ENCODE peak calls at places on chromosomes 12 and 14, in six cellular contexts. T is neural crest cell, A is cardiac fibroblast, K is fibroblast of the aortic adventitia, O is WTC11, M is endothelial cell. L is an unnamed sample.

GRCh38 chr12:49367381-49368239 is at the start of gene SPATS2:
- DNase-seq in M (no peak), K (peak; percentile 52), T (peak; percentile 99), A (peak; percentile 34), O (peak; percentile 99), L (no peak)

GRCh38 chr14:102819176-102819628 is 42.0 kb downstream of the TRAF3 start:
- DNase-seq in K (no peak), A (no peak), M (no peak), T (no peak), O (no peak), L (peak; percentile 20)

GRCh38 chr12:123026094-123026853 is 45.8 kb downstream of the ARL6IP4 start:
- DNase-seq in A (no peak), O (no peak), T (no peak), K (no peak), M (no peak), L (no peak)

GRCh38 chr14:54715244-54715643 is 148.3 kb downstream of the SAMD4A start:
- DNase-seq in A (no peak), K (peak; percentile 43), M (no peak), T (no peak), O (no peak), L (no peak)

GRCh38 chr14:31880935-31881334 is 196.2 kb upstream of the ARHGAP5 start:
- DNase-seq in A (peak; percentile 76), O (no peak), M (no peak), K (peak; percentile 83), T (no peak), L (no peak)

GRCh38 chr12:104709692-104710435 is 248.2 kb downstream of the SLC41A2 start:
- DNase-seq in O (no peak), M (no peak), T (no peak), A (no peak), K (no peak), L (no peak)

GRCh38 chr14:96135285-96135684 is 69.4 kb upstream of the BDKRB2 start:
- DNase-seq in A (no peak), K (no peak), M (no peak), T (no peak), O (no peak), L (no peak)

GRCh38 chr14:71606575-71606974 is 325.7 kb upstream of the RGS6 start:
- DNase-seq in T (no peak), K (no peak), O (no peak), A (no peak), M (no peak), L (no peak)

GRCh38 chr12:64682572-64683277 is 72.4 kb downstream of the RASSF3 start:
- DNase-seq in O (no peak), K (peak; percentile 89), T (no peak), A (peak; percentile 97), M (no peak), L (no peak)

DNA sequence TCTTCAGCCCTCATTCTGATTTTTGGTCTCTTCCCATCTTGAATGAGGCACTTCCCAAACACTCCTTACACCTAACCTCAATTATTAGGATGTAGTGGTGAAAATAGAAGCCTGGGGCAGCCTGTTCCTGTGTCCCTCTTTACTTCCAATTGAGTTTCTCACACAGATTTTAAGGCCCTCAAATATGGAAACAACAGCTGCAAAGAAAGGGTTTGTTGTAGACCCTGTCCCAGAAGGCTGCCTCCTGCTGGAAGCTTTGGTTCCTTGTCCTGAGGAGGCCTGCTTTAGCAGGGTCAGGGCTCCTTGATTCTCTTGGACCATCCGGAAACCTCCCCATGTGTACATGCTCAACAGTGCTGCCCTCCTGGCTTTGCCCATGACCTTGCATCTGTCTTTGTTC is 101.3 kb downstream of the TGFB3 start:
- DNase-seq in M (no peak), O (peak; percentile 59), T (no peak), A (no peak), K (no peak), L (no peak)
- TF ChIP-seq CTCF in M (no peak), O (no peak), T (no peak), A (no peak), K (no peak), L (no peak)

GRCh38 chr14:69812725-69813124 is 15.7 kb upstream of the SLC10A1 start:
- DNase-seq in A (peak; percentile 11), K (no peak), M (no peak), O (no peak), T (no peak), L (no peak)
- TF ChIP-seq CTCF in A (no peak), K (no peak), M (no peak), O (no peak), T (no peak), L (no peak)

GRCh38 chr12:29768372-29768771 is 15.4 kb downstream of the TMTC1 start:
- DNase-seq in K (no peak), A (no peak), M (no peak), O (no peak), T (no peak), L (no peak)

GRCh38 chr12:29771165-29771564 is 12.6 kb downstream of the TMTC1 start:
- DNase-seq in M (no peak), O (no peak), K (no peak), A (no peak), T (no peak), L (no peak)

GRCh38 chr12:29771786-29772185 is 12.0 kb downstream of the TMTC1 start:
- DNase-seq in O (no peak), T (no peak), K (no peak), A (no peak), M (no peak), L (no peak)

GRCh38 chr12:29773076-29773475 is 10.7 kb downstream of the TMTC1 start:
- DNase-seq in T (no peak), O (no peak), M (no peak), A (peak; percentile 74), K (peak; percentile 42), L (no peak)

GRCh38 chr12:29769162-29769820 is 14.5 kb downstream of the TMTC1 start:
- DNase-seq in T (no peak), M (no peak), K (peak; percentile 95), O (no peak), A (peak; percentile 94), L (no peak)
- TF ChIP-seq CTCF in T (no peak), M (no peak), K (no peak), O (no peak), A (no peak), L (no peak)

DNA sequence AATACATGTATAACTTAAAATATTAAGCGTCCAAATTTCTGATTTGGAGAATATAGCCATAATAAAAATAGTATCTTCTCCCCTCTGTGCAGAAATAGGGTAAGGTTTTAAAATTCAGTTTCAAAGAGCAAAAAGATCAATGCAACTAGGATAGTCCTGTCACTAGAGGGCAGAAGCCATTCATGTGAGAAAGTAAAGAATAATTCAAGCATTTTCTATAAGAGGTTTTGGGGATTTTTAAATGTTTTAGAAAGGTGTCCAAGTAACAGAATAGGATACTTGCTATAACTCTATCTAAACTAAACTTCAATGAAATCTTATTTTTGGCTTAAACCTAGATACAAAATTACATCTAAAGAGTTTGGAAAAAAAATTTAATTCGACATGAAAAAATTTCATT is 50.3 kb downstream of the ADAMTS20 start:
- DNase-seq in K (peak; percentile 53), M (no peak), A (peak; percentile 35), T (no peak), O (no peak), L (no peak)
- TF ChIP-seq CTCF in K (peak; percentile 63), M (no peak), A (peak; percentile 42), T (peak; percentile 72), O (no peak), L (no peak)

DNA sequence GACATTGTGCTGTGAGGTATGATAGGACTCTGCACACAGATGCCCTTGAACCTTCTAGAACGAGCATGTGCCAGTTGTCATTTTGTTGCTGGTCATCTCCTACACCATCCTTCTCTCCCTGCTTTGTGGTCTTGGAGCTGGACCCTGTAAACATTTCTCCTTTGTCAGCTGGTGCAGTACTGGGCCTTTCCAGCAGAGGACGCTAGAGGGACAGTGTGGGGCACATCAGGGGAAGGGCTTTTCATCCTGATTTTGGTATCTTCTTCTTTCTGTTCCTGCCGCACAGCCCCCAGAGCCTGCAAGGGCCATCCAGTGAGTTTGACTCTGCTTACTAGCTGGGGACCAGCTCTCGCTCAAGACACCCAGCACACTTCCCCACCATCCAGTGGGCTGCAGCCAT is 484.6 kb downstream of the AACS start:
- DNase-seq in A (no peak), O (peak; percentile 84), M (peak; percentile 46), K (no peak), T (no peak), L (no peak)
- TF ChIP-seq CTCF in A (peak; percentile 37), O (peak; percentile 98), M (peak; percentile 81), K (peak; percentile 53), T (peak; percentile 48), L (peak; percentile 21)

L was measured in CD4-positive, alpha-beta T cell.